ENCODE peak calls at places on chromosome 5, in ten cellular contexts. Z is stimulated activated CD8-positive, alpha-beta memory T cell treated with anti-CD3 and anti-CD28 coated beads, Interleukin-4, amount 100 ng/mL, for 48 hours; S is neural progenitor cell; A is T-helper 9 cell; N is psoas muscle; C is NCI-H748 treated with DMSO at 0.1 percent for 48 hours; P is NCI-H1092 treated with DMSO at 0.1 percent for 48 hours; M is left kidney; Y is activated CD4-positive, alpha-beta T cell treated with anti-CD3 and anti-CD28 coated beads for 24 hours; Q is OCI-LY7. W is an unnamed sample.

GRCh38 chr5:65037845-65038815 is 269.4 kb downstream of the CWC27 start:
- DNase-seq in Z (peak), S (peak), A (no peak), N (no peak), C (peak), P (peak), M (peak), Y (no peak), Q (peak), W (peak)

GRCh38 chr5:132176987-132177386 is 50.7 kb downstream of the P4HA2 start:
- DNase-seq in Z (no peak), S (no peak), A (no peak), N (no peak), C (no peak), P (no peak), M (no peak), Y (no peak), Q (peak), W (no peak)

GRCh38 chr5:10735569-10736255 is 25.3 kb downstream of the DAP start:
- DNase-seq in Z (no peak), S (no peak), A (no peak), N (no peak), C (no peak), P (no peak), M (peak), Y (no peak), Q (peak), W (no peak)

GRCh38 chr5:66967102-66967501 is 229.5 kb downstream of the CD180 start:
- DNase-seq in Z (no peak), S (no peak), A (no peak), N (no peak), C (no peak), P (no peak), M (no peak), Y (no peak), Q (no peak), W (no peak)

GRCh38 chr5:125326114-125326513 is 579.7 kb upstream of the ZNF608 start:
- DNase-seq in Z (no peak), S (no peak), A (no peak), N (peak), C (peak), P (peak), M (peak), Y (no peak), Q (no peak), W (peak)

GRCh38 chr5:151413800-151414199 is 33.6 kb upstream of the SLC36A1 start:
- DNase-seq in Z (no peak), S (no peak), A (no peak), N (no peak), C (no peak), P (no peak), M (no peak), Y (no peak), Q (no peak), W (no peak)

GRCh38 chr5:114857951-114858401 is 311.7 kb downstream of the TRIM36 start:
- DNase-seq in Z (no peak), S (peak), A (no peak), N (peak), C (no peak), P (no peak), M (peak), Y (no peak), Q (no peak), W (no peak)

GRCh38 chr5:93421987-93422391 is 159.0 kb downstream of the NR2F1-AS1 start:
- DNase-seq in Z (no peak), S (peak), A (no peak), N (no peak), C (no peak), P (no peak), M (peak), Y (no peak), Q (no peak), W (no peak)

GRCh38 chr5:87103616-87104287 is 163.9 kb upstream of the RASA1 start:
- DNase-seq in Z (no peak), S (no peak), A (no peak), N (no peak), C (no peak), P (no peak), M (no peak), Y (no peak), Q (peak), W (no peak)

GRCh38 chr5:145072880-145073279 is 762.3 kb downstream of the PRELID2 start:
- DNase-seq in Z (no peak), S (peak), A (no peak), N (no peak), C (no peak), P (no peak), M (peak), Y (no peak), Q (no peak), W (no peak)

GRCh38 chr5:172274951-172275753 is 8.4 kb downstream of the UBTD2 start:
- DNase-seq in Z (peak), S (no peak), A (peak), N (no peak), C (no peak), P (no peak), M (no peak), Y (peak), Q (no peak), W (no peak)

GRCh38 chr5:114402206-114402605 is 40.3 kb downstream of the KCNN2 start:
- DNase-seq in Z (no peak), S (no peak), A (no peak), N (no peak), C (no peak), P (no peak), M (no peak), Y (no peak), Q (no peak), W (no peak)

GRCh38 chr5:135332519-135333150 is 66.4 kb downstream of the MACROH2A1 start:
- DNase-seq in Z (no peak), S (peak), A (no peak), N (no peak), C (peak), P (peak), M (peak), Y (no peak), Q (peak), W (peak)

GRCh38 chr5:55160493-55161209 is 680 bp downstream of the GPX8 start:
- DNase-seq in Z (no peak), S (peak), A (no peak), N (peak), C (no peak), P (no peak), M (peak), Y (no peak), Q (no peak), W (no peak)

GRCh38 chr5:146825033-146825432 is 53.5 kb downstream of the PPP2R2B start:
- DNase-seq in Z (peak), S (peak), A (no peak), N (no peak), C (no peak), P (no peak), M (peak), Y (no peak), Q (no peak), W (no peak)

GRCh38 chr5:56951131-56951945 is 585 bp downstream of the MIER3 start:
- DNase-seq in Z (peak), S (peak), A (peak), N (peak), C (no peak), P (peak), M (peak), Y (no peak), Q (peak), W (no peak)

GRCh38 chr5:135448071-135448704 is 1.0 kb upstream of the DCANP1 start:
- DNase-seq in Z (no peak), S (no peak), A (no peak), N (no peak), C (no peak), P (no peak), M (no peak), Y (no peak), Q (no peak), W (no peak)

GRCh38 chr5:54093081-54093492 is 217.3 kb downstream of the ARL15 start:
- DNase-seq in Z (no peak), S (no peak), A (no peak), N (no peak), C (no peak), P (peak), M (no peak), Y (no peak), Q (no peak), W (peak)

GRCh38 chr5:132228241-132229035 is 785 bp upstream of the P4HA2 start:
- DNase-seq in Z (no peak), S (no peak), A (no peak), N (peak), C (no peak), P (no peak), M (peak), Y (no peak), Q (no peak), W (no peak)

GRCh38 chr5:106521701-106522100 is 1149.0 kb downstream of the EFNA5 start:
- DNase-seq in Z (no peak), S (no peak), A (no peak), N (no peak), C (no peak), P (no peak), M (peak), Y (no peak), Q (no peak), W (no peak)